ENCODE peak calls at places on chromosomes 7 and 10, in six cellular contexts. R, S, J, D, A and Y are unnamed samples.

GRCh38 chr7:45087301-45088145 is 1.2 kb downstream of the NACAD start:
- DNase-seq in R (no peak), S (no peak), J (no peak), D (no peak), A (no peak), Y (no peak)

GRCh38 chr7:91553410-91553895 is 289.2 kb downstream of the FZD1 start:
- DNase-seq in R (no peak), S (no peak), J (no peak), D (no peak), A (no peak), Y (no peak)

GRCh38 chr10:33248638-33249037 is 85.8 kb downstream of the NRP1 start:
- DNase-seq in R (peak; percentile 95), S (no peak), J (no peak), D (no peak), A (no peak), Y (no peak)

GRCh38 chr7:30797294-30798040 is 26.2 kb downstream of the MINDY4 start:
- DNase-seq in R (no peak), S (no peak), J (no peak), D (no peak), A (no peak), Y (no peak)

GRCh38 chr10:31101123-31101522 is 69.5 kb upstream of the ZNF438 start:
- DNase-seq in R (peak; percentile 93), S (peak; percentile 37), J (peak; percentile 35), D (peak; percentile 29), A (no peak), Y (peak; percentile 58)

GRCh38 chr7:106731207-106731606 is 70.2 kb upstream of the CCDC71L start:
- DNase-seq in R (no peak), S (peak; percentile 23), J (no peak), D (no peak), A (no peak), Y (peak; percentile 22)

GRCh38 chr7:158740013-158740656 is 35.5 kb upstream of the NCAPG2 start:
- DNase-seq in R (peak; percentile 91), S (no peak), J (no peak), D (no peak), A (no peak), Y (no peak)

GRCh38 chr7:24865994-24866615 is 108.8 kb upstream of the GSDME start:
- DNase-seq in R (no peak), S (no peak), J (no peak), D (no peak), A (no peak), Y (no peak)

GRCh38 chr10:113997428-113997827 is 46.2 kb upstream of the ADRB1 start:
- DNase-seq in R (no peak), S (no peak), J (no peak), D (no peak), A (no peak), Y (no peak)

GRCh38 chr10:113999520-113999919 is 44.1 kb upstream of the ADRB1 start:
- DNase-seq in R (no peak), S (no peak), J (no peak), D (no peak), A (no peak), Y (no peak)

GRCh38 chr10:114000461-114000860 is 43.2 kb upstream of the ADRB1 start:
- DNase-seq in R (no peak), S (no peak), J (no peak), D (no peak), A (no peak), Y (no peak)

GRCh38 chr10:114002422-114002821 is 41.2 kb upstream of the ADRB1 start:
- DNase-seq in R (no peak), S (no peak), J (peak; percentile 23), D (no peak), A (no peak), Y (no peak)
- TF ChIP-seq CTCF in R (no peak), S (no peak), J (no peak), D (no peak), A (no peak), Y (no peak)

GRCh38 chr10:5288359-5288758 is 76.4 kb upstream of the UCN3 start:
- DNase-seq in R (no peak), S (no peak), J (no peak), D (no peak), A (no peak), Y (no peak)

GRCh38 chr10:5293691-5294550 is 70.8 kb upstream of the UCN3 start:
- DNase-seq in R (peak; percentile 33), S (peak; percentile 43), J (peak; percentile 77), D (peak; percentile 45), A (no peak), Y (peak; percentile 48)

GRCh38 chr10:5297466-5297865 is 67.3 kb upstream of the UCN3 start:
- DNase-seq in R (no peak), S (no peak), J (no peak), D (no peak), A (no peak), Y (no peak)

GRCh38 chr10:5292196-5292735 is 72.5 kb upstream of the UCN3 start:
- DNase-seq in R (no peak), S (no peak), J (no peak), D (peak; percentile 43), A (no peak), Y (no peak)

GRCh38 chr10:5291501-5292195 is 73.1 kb upstream of the UCN3 start:
- DNase-seq in R (peak; percentile 79), S (no peak), J (peak; percentile 94), D (peak; percentile 52), A (no peak), Y (no peak)
- TF ChIP-seq CTCF in R (no peak), S (no peak), J (no peak), D (no peak), A (no peak), Y (no peak)

GRCh38 chr7:40047661-40048060 is 86.8 kb downstream of the MPLKIP start:
- DNase-seq in R (no peak), S (no peak), J (no peak), D (no peak), A (no peak), Y (no peak)
- TF ChIP-seq CTCF in R (peak; percentile 8), S (no peak), J (peak; percentile 37), D (no peak), A (no peak), Y (no peak)

DNA sequence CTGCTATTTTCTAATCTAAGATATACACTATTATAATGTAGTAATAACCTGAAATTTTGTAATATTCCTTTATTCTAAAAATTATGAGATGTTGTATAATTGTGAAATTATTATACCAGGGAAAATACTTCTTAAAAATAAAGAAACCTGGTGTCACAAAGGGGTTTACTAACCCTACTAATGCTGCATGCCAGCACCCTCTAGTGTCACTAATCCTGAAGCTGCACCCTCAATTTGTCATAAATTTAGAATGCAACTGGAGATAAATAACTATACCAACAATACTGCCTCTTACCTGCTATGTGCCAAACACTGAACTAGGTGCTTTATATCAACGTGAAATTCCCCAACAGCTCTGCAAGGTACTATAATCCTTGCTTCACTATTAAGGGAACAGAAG is 30.8 kb downstream of the TM9SF3 start:
- DNase-seq in R (no peak), S (no peak), J (no peak), D (no peak), A (no peak), Y (no peak)
- TF ChIP-seq CTCF in R (peak; percentile 33), S (peak; percentile 42), J (peak; percentile 43), D (no peak), A (peak; percentile 15), Y (peak; percentile 49)

GRCh38 chr7:156473476-156474240 is 166.9 kb upstream of the RNF32 start:
- DNase-seq in R (peak; percentile 19), S (peak; percentile 73), J (peak; percentile 59), D (no peak), A (no peak), Y (peak; percentile 66)
- TF ChIP-seq CTCF in R (peak; percentile 58), S (peak; percentile 75), J (peak; percentile 89), D (peak; percentile 37), A (peak; percentile 47), Y (peak; percentile 77)